ENCODE peak calls at places on chromosomes 16 and 17, in nine cellular contexts. V is activated CD8-positive, alpha-beta T cell treated with anti-CD3 and anti-CD28 coated beads for 36 hours; Q is A549; U is Calu3; G is uterus; F is AG10803; A is left lung; W is progenitor cell of endocrine pancreas; E is mesothelial cell of epicardium. Z is an unnamed sample.

GRCh38 chr17:8479431-8479947 is 43.8 kb downstream of the NDEL1 start:
- DNase-seq in V (no peak), Q (no peak), U (no peak), G (no peak), F (peak), A (no peak), W (no peak), E (no peak), Z (no peak)

GRCh38 chr17:71099003-71099710 is 929.8 kb downstream of the KCNJ2 start:
- DNase-seq in V (no peak), Q (no peak), U (no peak), G (no peak), F (peak), A (no peak), W (no peak), E (no peak), Z (no peak)

GRCh38 chr16:17135439-17135838 is 335.3 kb downstream of the XYLT1 start:
- DNase-seq in V (no peak), Q (no peak), U (no peak), G (no peak), F (no peak), A (no peak), W (no peak), E (no peak), Z (no peak)

GRCh38 chr17:75191584-75191983 is 8.8 kb upstream of the SUMO2 start:
- DNase-seq in V (no peak), Q (no peak), U (no peak), G (no peak), F (peak), A (no peak), W (no peak), E (no peak), Z (no peak)

GRCh38 chr17:17350491-17351355 is 47.5 kb downstream of the NT5M start:
- DNase-seq in V (no peak), Q (no peak), U (no peak), G (no peak), F (no peak), A (no peak), W (no peak), E (no peak), Z (no peak)

GRCh38 chr16:71625113-71625850 is 702 bp upstream of the MARVELD3 start:
- DNase-seq in V (no peak), Q (no peak), U (no peak), G (no peak), F (no peak), A (no peak), W (no peak), E (no peak), Z (no peak)

GRCh38 chr17:77354420-77354720 is 213.6 kb downstream of the SEC14L1 start:
- DNase-seq in V (no peak), Q (no peak), U (no peak), G (no peak), F (no peak), A (no peak), W (no peak), E (no peak), Z (peak)

GRCh38 chr17:57259817-57260216 is 3.5 kb downstream of the MSI2 start:
- DNase-seq in V (no peak), Q (no peak), U (no peak), G (no peak), F (no peak), A (no peak), W (no peak), E (no peak), Z (no peak)

GRCh38 chr16:75648265-75649076 is 898 bp downstream of the TERF2IP start:
- DNase-seq in V (peak), Q (peak), U (peak), G (peak), F (peak), A (peak), W (peak), E (peak), Z (peak)

GRCh38 chr17:31787857-31788570 is 71.0 kb downstream of the COPRS start:
- DNase-seq in V (no peak), Q (peak), U (no peak), G (peak), F (peak), A (peak), W (no peak), E (no peak), Z (no peak)

GRCh38 chr16:87410530-87410929 is 18.4 kb downstream of the MAP1LC3B start:
- DNase-seq in V (no peak), Q (no peak), U (no peak), G (no peak), F (no peak), A (no peak), W (no peak), E (no peak), Z (no peak)

GRCh38 chr16:68091604-68092261 is 6.6 kb downstream of the NFATC3 start:
- DNase-seq in V (no peak), Q (peak), U (no peak), G (no peak), F (peak), A (no peak), W (no peak), E (no peak), Z (no peak)

GRCh38 chr17:42409467-42410351 is 13.3 kb downstream of the CAVIN1 start:
- DNase-seq in V (no peak), Q (peak), U (peak), G (peak), F (peak), A (peak), W (no peak), E (no peak), Z (no peak)

GRCh38 chr16:67246081-67246944 is 968 bp downstream of the FHOD1 start:
- DNase-seq in V (peak), Q (peak), U (peak), G (peak), F (peak), A (peak), W (peak), E (peak), Z (peak)

GRCh38 chr16:15770512-15770911 is 86.3 kb downstream of the MYH11 start:
- DNase-seq in V (no peak), Q (no peak), U (no peak), G (no peak), F (peak), A (no peak), W (no peak), E (no peak), Z (no peak)

GRCh38 chr16:65377131-65377649 is 255.3 kb upstream of the CDH11 start:
- DNase-seq in V (no peak), Q (no peak), U (no peak), G (no peak), F (no peak), A (no peak), W (no peak), E (no peak), Z (no peak)

GRCh38 chr16:78478267-78478821 is 378.9 kb downstream of the WWOX start:
- DNase-seq in V (peak), Q (peak), U (no peak), G (no peak), F (no peak), A (no peak), W (no peak), E (no peak), Z (no peak)

GRCh38 chr17:77606865-77607210 is 351.7 kb upstream of the TNRC6C start:
- DNase-seq in V (no peak), Q (no peak), U (no peak), G (no peak), F (no peak), A (no peak), W (no peak), E (no peak), Z (no peak)

GRCh38 chr17:78120971-78121800 is 7.4 kb downstream of the TMC6 start:
- DNase-seq in V (peak), Q (no peak), U (no peak), G (no peak), F (no peak), A (no peak), W (no peak), E (no peak), Z (no peak)

GRCh38 chr17:48522990-48523389 is 7.8 kb downstream of the HOXB1 start:
- DNase-seq in V (no peak), Q (peak), U (no peak), G (no peak), F (no peak), A (no peak), W (no peak), E (no peak), Z (no peak)
- TF ChIP-seq CTCF in V (no peak), Q (peak), U (no peak), G (no peak), F (peak), A (no peak), W (peak), E (no peak), Z (no peak)

GRCh38 chr16:49930841-49931240 is 74.9 kb upstream of the ZNF423 start:
- DNase-seq in V (no peak), Q (no peak), U (no peak), G (no peak), F (no peak), A (no peak), W (no peak), E (no peak), Z (no peak)

GRCh38 chr16:49931931-49932330 is 76.0 kb upstream of the ZNF423 start:
- DNase-seq in V (no peak), Q (no peak), U (no peak), G (no peak), F (no peak), A (no peak), W (no peak), E (no peak), Z (no peak)

GRCh38 chr16:49932943-49933342 is 77.0 kb upstream of the ZNF423 start:
- DNase-seq in V (no peak), Q (no peak), U (no peak), G (no peak), F (peak), A (no peak), W (no peak), E (no peak), Z (no peak)

GRCh38 chr16:49934557-49935260 is 78.8 kb upstream of the ZNF423 start:
- DNase-seq in V (no peak), Q (no peak), U (no peak), G (no peak), F (no peak), A (no peak), W (no peak), E (no peak), Z (no peak)

DNA sequence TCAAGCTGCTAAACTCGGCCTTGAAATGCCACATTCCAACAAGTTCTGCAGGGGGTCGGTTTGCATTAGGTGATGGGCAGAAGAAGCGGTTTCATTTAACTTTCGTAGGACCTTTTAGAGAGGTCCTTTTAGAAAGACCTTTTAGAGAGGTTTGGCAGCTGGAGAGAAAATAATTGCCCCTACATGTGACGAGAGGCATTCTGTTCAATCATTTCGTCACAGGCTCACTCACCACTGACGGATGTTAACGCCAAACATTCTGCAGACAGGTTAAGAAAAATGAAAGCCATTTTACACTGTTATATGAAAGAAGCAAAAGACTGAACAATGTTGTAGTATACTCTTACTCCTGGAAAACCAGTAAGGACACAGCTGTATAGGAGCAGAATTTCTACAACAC is 76.5 kb upstream of the ZNF423 start:
- DNase-seq in V (no peak), Q (no peak), U (no peak), G (no peak), F (no peak), A (no peak), W (no peak), E (no peak), Z (no peak)
- TF ChIP-seq CTCF in V (no peak), Q (no peak), U (no peak), G (no peak), F (no peak), A (no peak), W (no peak), E (no peak), Z (no peak)

GRCh38 chr17:67891481-67892119 is 66.3 kb downstream of the BPTF start:
- DNase-seq in V (no peak), Q (peak), U (no peak), G (peak), F (peak), A (no peak), W (no peak), E (no peak), Z (no peak)
- TF ChIP-seq CTCF in V (no peak), Q (peak), U (no peak), G (no peak), F (peak), A (no peak), W (peak), E (no peak), Z (no peak)

DNA sequence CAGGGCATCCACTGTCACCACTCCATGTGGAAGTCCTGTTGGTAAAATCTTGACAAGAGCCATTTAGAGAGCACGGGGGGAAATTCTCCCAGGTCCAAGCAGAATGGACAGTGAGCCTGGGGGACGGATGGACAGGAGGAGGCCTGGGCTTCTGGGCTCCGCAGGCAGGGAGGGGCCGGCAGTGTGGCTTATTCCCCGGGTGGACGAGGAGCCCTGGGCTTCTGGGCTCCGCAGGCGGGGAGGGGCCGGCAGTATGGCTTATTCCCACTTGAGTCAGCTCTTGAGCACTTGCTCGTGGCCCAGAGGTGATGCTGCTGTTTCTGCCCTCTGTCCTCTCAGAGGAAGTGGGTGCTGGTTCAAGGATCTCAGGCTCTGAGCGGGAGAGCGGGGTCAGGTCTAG is 22.2 kb upstream of the RPL13 start:
- DNase-seq in V (no peak), Q (no peak), U (no peak), G (no peak), F (no peak), A (no peak), W (no peak), E (no peak), Z (no peak)
- TF ChIP-seq CTCF in V (no peak), Q (no peak), U (no peak), G (no peak), F (no peak), A (no peak), W (no peak), E (no peak), Z (no peak)

Z was measured in natural killer cell.